ENCODE peak calls at places on chromosomes 2 and 18, in seven cellular contexts. One of them, this sample, is unnamed.

GRCh38 chr2:150885774-150886386 is 375.8 kb downstream of the RBM43 start:
- DNase-seq in fibroblast of mammary gland: no peak
- DNase-seq in tibial nerve: no peak
- DNase-seq in AG10803: no peak
- DNase-seq in bronchial epithelial cell: no peak
- DNase-seq in gastrocnemius medialis: no peak
- DNase-seq in left ventricle myocardium inferior: no peak
- DNase-seq in this sample: no peak

GRCh38 chr2:189657867-189658266 is 3.4 kb upstream of the ASNSD1 start:
- DNase-seq in left ventricle myocardium inferior: peak
- DNase-seq in tibial nerve: no peak
- DNase-seq in gastrocnemius medialis: no peak
- DNase-seq in AG10803: peak
- DNase-seq in bronchial epithelial cell: no peak
- DNase-seq in fibroblast of mammary gland: no peak
- DNase-seq in this sample: no peak

GRCh38 chr2:46701152-46701551 is 214.5 kb downstream of the MCFD2 start:
- DNase-seq in gastrocnemius medialis: no peak
- DNase-seq in AG10803: peak
- DNase-seq in tibial nerve: no peak
- DNase-seq in left ventricle myocardium inferior: no peak
- DNase-seq in bronchial epithelial cell: peak
- DNase-seq in fibroblast of mammary gland: peak
- DNase-seq in this sample: no peak

GRCh38 chr2:20137131-20137571 is 85.7 kb upstream of the LAPTM4A start:
- DNase-seq in fibroblast of mammary gland: no peak
- DNase-seq in tibial nerve: no peak
- DNase-seq in left ventricle myocardium inferior: no peak
- DNase-seq in bronchial epithelial cell: no peak
- DNase-seq in gastrocnemius medialis: no peak
- DNase-seq in AG10803: no peak
- DNase-seq in this sample: no peak

GRCh38 chr18:22932885-22933205 is 283 bp upstream of the RBBP8 start:
- DNase-seq in AG10803: no peak
- DNase-seq in tibial nerve: no peak
- DNase-seq in gastrocnemius medialis: no peak
- DNase-seq in fibroblast of mammary gland: no peak
- DNase-seq in bronchial epithelial cell: no peak
- DNase-seq in left ventricle myocardium inferior: no peak
- DNase-seq in this sample: no peak

GRCh38 chr18:9597609-9598008 is 16.8 kb downstream of the PPP4R1 start:
- DNase-seq in AG10803: no peak
- DNase-seq in gastrocnemius medialis: no peak
- DNase-seq in fibroblast of mammary gland: no peak
- DNase-seq in tibial nerve: no peak
- DNase-seq in left ventricle myocardium inferior: no peak
- DNase-seq in bronchial epithelial cell: no peak
- DNase-seq in this sample: no peak

GRCh38 chr2:238427435-238428162 is 872 bp downstream of the ASB1 start:
- DNase-seq in tibial nerve: no peak
- DNase-seq in left ventricle myocardium inferior: no peak
- DNase-seq in fibroblast of mammary gland: peak
- DNase-seq in AG10803: no peak
- DNase-seq in gastrocnemius medialis: peak
- DNase-seq in bronchial epithelial cell: peak
- DNase-seq in this sample: peak

GRCh38 chr2:191385416-191386160 is 140.4 kb downstream of the MYO1B start:
- DNase-seq in tibial nerve: no peak
- DNase-seq in left ventricle myocardium inferior: no peak
- DNase-seq in gastrocnemius medialis: no peak
- DNase-seq in AG10803: no peak
- DNase-seq in fibroblast of mammary gland: peak
- DNase-seq in bronchial epithelial cell: peak
- DNase-seq in this sample: no peak

GRCh38 chr2:1590611-1591460 is 153.5 kb downstream of the PXDN start:
- DNase-seq in fibroblast of mammary gland: no peak
- DNase-seq in bronchial epithelial cell: no peak
- DNase-seq in gastrocnemius medialis: no peak
- DNase-seq in AG10803: no peak
- DNase-seq in left ventricle myocardium inferior: no peak
- DNase-seq in tibial nerve: no peak
- DNase-seq in this sample: peak

GRCh38 chr2:74952575-74952974 is 5.9 kb upstream of the POLE4 start:
- DNase-seq in fibroblast of mammary gland: no peak
- DNase-seq in gastrocnemius medialis: no peak
- DNase-seq in left ventricle myocardium inferior: no peak
- DNase-seq in bronchial epithelial cell: no peak
- DNase-seq in AG10803: no peak
- DNase-seq in tibial nerve: no peak
- DNase-seq in this sample: no peak

GRCh38 chr2:240726876-240727275 is 35.2 kb downstream of the AQP12A start:
- DNase-seq in tibial nerve: no peak
- DNase-seq in AG10803: no peak
- DNase-seq in left ventricle myocardium inferior: no peak
- DNase-seq in fibroblast of mammary gland: no peak
- DNase-seq in gastrocnemius medialis: no peak
- DNase-seq in bronchial epithelial cell: no peak
- DNase-seq in this sample: no peak

GRCh38 chr2:201327678-201328077 is 29.5 kb downstream of the FLACC1 start:
- DNase-seq in fibroblast of mammary gland: no peak
- DNase-seq in left ventricle myocardium inferior: no peak
- DNase-seq in gastrocnemius medialis: no peak
- DNase-seq in tibial nerve: no peak
- DNase-seq in AG10803: no peak
- DNase-seq in bronchial epithelial cell: no peak
- DNase-seq in this sample: no peak

GRCh38 chr2:188024811-188025210 is 266.9 kb upstream of the GULP1 start:
- DNase-seq in gastrocnemius medialis: no peak
- DNase-seq in AG10803: peak
- DNase-seq in left ventricle myocardium inferior: no peak
- DNase-seq in tibial nerve: no peak
- DNase-seq in fibroblast of mammary gland: peak
- DNase-seq in bronchial epithelial cell: no peak
- DNase-seq in this sample: no peak

GRCh38 chr2:14125561-14125960 is 507.0 kb upstream of the LRATD1 start:
- DNase-seq in fibroblast of mammary gland: no peak
- DNase-seq in left ventricle myocardium inferior: no peak
- DNase-seq in gastrocnemius medialis: no peak
- DNase-seq in tibial nerve: no peak
- DNase-seq in bronchial epithelial cell: no peak
- DNase-seq in AG10803: no peak
- DNase-seq in this sample: no peak

DNA sequence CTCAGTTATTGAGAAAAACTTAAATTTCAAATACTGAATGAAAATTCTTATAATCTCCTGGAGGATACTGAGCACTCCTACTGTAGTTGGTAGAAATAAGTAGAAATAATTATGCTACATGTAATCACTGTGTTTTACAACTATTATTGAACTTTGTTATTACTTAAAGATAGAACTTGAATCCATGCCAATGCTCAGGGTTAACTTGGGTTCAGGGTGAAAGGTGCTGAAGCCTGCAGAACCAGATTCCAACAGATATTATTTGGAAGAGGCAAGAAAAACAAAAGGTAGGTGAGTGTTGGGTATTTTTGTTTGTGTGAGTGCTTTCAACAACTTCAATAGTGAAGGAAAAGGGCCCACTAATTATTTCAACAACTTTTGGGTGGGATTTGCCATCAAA is 10.4 kb downstream of the IDH1 start:
- DNase-seq in bronchial epithelial cell: no peak
- DNase-seq in gastrocnemius medialis: no peak
- DNase-seq in tibial nerve: no peak
- DNase-seq in AG10803: no peak
- DNase-seq in left ventricle myocardium inferior: no peak
- DNase-seq in fibroblast of mammary gland: no peak
- DNase-seq in this sample: no peak
- H3K4me3 ChIP-seq in bronchial epithelial cell: no peak
- H3K4me3 ChIP-seq in gastrocnemius medialis: no peak
- H3K4me3 ChIP-seq in tibial nerve: no peak
- H3K4me3 ChIP-seq in AG10803: no peak
- H3K4me3 ChIP-seq in left ventricle myocardium inferior: no peak
- H3K4me3 ChIP-seq in fibroblast of mammary gland: no peak
- H3K4me3 ChIP-seq in this sample: no peak

DNA sequence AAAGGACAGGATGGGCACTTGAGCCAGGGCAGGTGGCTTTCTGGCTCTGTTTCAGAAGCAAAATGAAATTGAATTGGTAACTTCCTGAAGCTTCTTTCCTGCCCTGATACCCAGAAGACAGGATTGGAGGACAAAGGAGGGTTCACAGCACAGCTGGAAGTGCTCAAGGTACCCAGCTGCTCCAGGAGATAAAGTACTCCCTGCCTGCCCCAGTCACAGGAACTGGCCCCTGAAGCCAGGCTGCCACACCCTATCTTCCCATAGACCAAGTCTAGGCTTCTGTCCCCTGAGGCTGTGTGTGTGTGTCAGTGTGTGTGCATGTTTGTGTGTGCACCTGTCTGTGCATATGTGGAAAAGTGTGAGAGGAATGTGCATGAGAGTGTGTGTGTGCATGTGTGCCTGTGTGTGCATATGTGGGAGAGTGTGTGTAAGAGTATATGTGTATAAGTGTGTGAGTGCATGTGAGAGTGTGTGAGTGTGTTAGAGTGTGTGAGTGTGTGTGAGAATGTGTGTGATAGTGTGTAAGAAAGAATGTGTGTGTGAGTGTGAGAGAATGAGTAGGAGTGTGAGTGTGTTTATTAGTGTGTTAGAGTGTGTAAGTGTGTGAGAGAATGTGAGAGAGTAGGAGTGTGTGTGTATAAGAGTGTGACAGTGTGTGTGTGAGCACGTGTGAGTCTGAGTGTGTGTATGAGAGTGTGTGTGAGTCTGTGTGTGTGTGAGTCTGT is 21.0 kb downstream of the GYPC start:
- DNase-seq in bronchial epithelial cell: no peak
- DNase-seq in fibroblast of mammary gland: no peak
- DNase-seq in tibial nerve: no peak
- DNase-seq in AG10803: no peak
- DNase-seq in gastrocnemius medialis: no peak
- DNase-seq in left ventricle myocardium inferior: no peak
- DNase-seq in this sample: no peak
- TF ChIP-seq CTCF in bronchial epithelial cell: no peak
- TF ChIP-seq CTCF in fibroblast of mammary gland: no peak
- TF ChIP-seq CTCF in tibial nerve: no peak
- TF ChIP-seq CTCF in AG10803: no peak
- TF ChIP-seq CTCF in gastrocnemius medialis: no peak
- TF ChIP-seq CTCF in left ventricle myocardium inferior: no peak
- TF ChIP-seq CTCF in this sample: no peak

GRCh38 chr2:172177581-172177980 is 74.9 kb upstream of the DLX2 start:
- DNase-seq in bronchial epithelial cell: no peak
- DNase-seq in AG10803: no peak
- DNase-seq in tibial nerve: no peak
- DNase-seq in left ventricle myocardium inferior: no peak
- DNase-seq in gastrocnemius medialis: no peak
- DNase-seq in fibroblast of mammary gland: no peak
- DNase-seq in this sample: no peak

GRCh38 chr2:172173307-172173706 is 70.6 kb upstream of the DLX2 start:
- DNase-seq in left ventricle myocardium inferior: no peak
- DNase-seq in bronchial epithelial cell: no peak
- DNase-seq in fibroblast of mammary gland: no peak
- DNase-seq in AG10803: no peak
- DNase-seq in gastrocnemius medialis: no peak
- DNase-seq in tibial nerve: no peak
- DNase-seq in this sample: no peak

GRCh38 chr2:172168917-172169346 is 66.2 kb upstream of the DLX2 start:
- DNase-seq in fibroblast of mammary gland: peak
- DNase-seq in tibial nerve: no peak
- DNase-seq in gastrocnemius medialis: no peak
- DNase-seq in AG10803: peak
- DNase-seq in left ventricle myocardium inferior: no peak
- DNase-seq in bronchial epithelial cell: peak
- DNase-seq in this sample: no peak

GRCh38 chr2:172169611-172170010 is 66.9 kb upstream of the DLX2 start:
- DNase-seq in AG10803: peak
- DNase-seq in tibial nerve: no peak
- DNase-seq in gastrocnemius medialis: no peak
- DNase-seq in fibroblast of mammary gland: no peak
- DNase-seq in bronchial epithelial cell: no peak
- DNase-seq in left ventricle myocardium inferior: no peak
- DNase-seq in this sample: no peak

DNA sequence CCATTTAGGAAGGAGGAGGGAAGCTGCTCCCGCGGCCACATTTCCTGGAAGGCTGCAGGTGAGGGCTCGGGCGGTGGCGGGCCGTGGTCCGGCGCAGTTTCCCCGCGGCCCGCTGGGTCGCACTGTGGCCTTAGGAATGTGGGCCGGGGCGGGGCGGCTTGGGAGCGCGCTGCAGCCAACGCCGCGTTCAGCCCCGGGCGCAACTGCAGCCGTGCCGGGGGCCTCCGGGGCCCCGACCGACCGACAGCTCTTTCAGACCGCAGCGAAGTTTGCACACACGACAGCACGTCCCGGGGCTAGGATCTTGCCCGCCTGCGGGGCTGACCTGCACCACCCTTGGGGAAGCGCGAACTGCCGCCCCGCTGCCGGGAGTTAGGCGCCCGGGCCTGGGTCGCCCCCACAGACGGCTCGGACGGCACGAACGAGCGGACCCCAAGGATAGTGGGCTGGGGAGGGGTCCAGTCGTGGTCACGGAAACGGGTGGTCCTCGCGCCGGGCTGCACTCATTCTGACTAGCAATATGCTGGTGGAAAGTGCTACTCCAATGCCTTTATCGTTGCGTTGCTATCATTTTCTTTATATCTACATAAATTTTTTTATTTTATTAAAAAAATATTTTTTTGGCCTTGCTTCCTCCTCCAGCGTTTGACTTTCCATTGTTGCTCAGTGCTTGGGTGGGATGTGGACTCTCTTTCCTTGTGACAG is 70.0 kb upstream of the DLX2 start:
- DNase-seq in AG10803: peak
- DNase-seq in left ventricle myocardium inferior: peak
- DNase-seq in gastrocnemius medialis: peak
- DNase-seq in bronchial epithelial cell: no peak
- DNase-seq in fibroblast of mammary gland: peak
- DNase-seq in tibial nerve: peak
- DNase-seq in this sample: peak
- H3K4me3 ChIP-seq in AG10803: peak
- H3K4me3 ChIP-seq in left ventricle myocardium inferior: peak
- H3K4me3 ChIP-seq in gastrocnemius medialis: peak
- H3K4me3 ChIP-seq in bronchial epithelial cell: peak
- H3K4me3 ChIP-seq in fibroblast of mammary gland: peak
- H3K4me3 ChIP-seq in tibial nerve: peak
- H3K4me3 ChIP-seq in this sample: peak

GRCh38 chr18:7977897-7978296 is 410.8 kb downstream of the PTPRM start:
- DNase-seq in gastrocnemius medialis: no peak
- DNase-seq in left ventricle myocardium inferior: no peak
- DNase-seq in fibroblast of mammary gland: no peak
- DNase-seq in tibial nerve: no peak
- DNase-seq in AG10803: no peak
- DNase-seq in bronchial epithelial cell: no peak
- DNase-seq in this sample: no peak
- TF ChIP-seq CTCF in gastrocnemius medialis: no peak
- TF ChIP-seq CTCF in left ventricle myocardium inferior: no peak
- TF ChIP-seq CTCF in fibroblast of mammary gland: no peak
- TF ChIP-seq CTCF in tibial nerve: no peak
- TF ChIP-seq CTCF in AG10803: no peak
- TF ChIP-seq CTCF in bronchial epithelial cell: no peak
- TF ChIP-seq CTCF in this sample: no peak

DNA sequence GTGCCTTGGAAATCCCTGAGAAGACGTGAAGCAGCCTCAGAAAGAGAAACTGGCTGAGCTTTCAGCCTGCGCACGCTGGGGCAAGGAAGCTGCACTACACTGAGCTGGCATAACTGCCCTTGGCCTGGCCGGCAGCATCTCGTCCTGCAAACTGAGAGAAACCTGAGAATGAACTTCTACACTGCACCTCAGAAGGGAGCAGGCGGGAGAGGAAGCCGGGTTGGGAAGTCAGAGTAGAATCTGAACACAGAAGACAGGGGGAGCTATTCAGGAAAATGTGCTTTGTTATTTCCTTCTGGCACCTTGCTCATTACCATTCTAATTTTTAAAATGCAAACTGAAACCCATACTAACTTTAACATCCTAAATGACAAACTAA is 70.9 kb downstream of the ZEB2 start:
- DNase-seq in bronchial epithelial cell: no peak
- DNase-seq in gastrocnemius medialis: peak
- DNase-seq in tibial nerve: no peak
- DNase-seq in fibroblast of mammary gland: no peak
- DNase-seq in AG10803: peak
- DNase-seq in left ventricle myocardium inferior: no peak
- DNase-seq in this sample: peak
- H3K4me3 ChIP-seq in bronchial epithelial cell: no peak
- H3K4me3 ChIP-seq in gastrocnemius medialis: peak
- H3K4me3 ChIP-seq in tibial nerve: peak
- H3K4me3 ChIP-seq in fibroblast of mammary gland: no peak
- H3K4me3 ChIP-seq in AG10803: peak
- H3K4me3 ChIP-seq in left ventricle myocardium inferior: peak
- H3K4me3 ChIP-seq in this sample: peak

This sample was measured in psoas muscle.